ENCODE peak calls at places on chromosomes 16 and 17, in ten cellular contexts. V, P, L, I, Q, K, T, G, J and S are unnamed samples.

GRCh38 chr17:16073845-16074244 is 74.2 kb downstream of the TTC19 start:
- DNase-seq in V (no peak), P (no peak), L (no peak), I (no peak), Q (no peak), K (no peak), T (no peak), G (no peak), J (no peak), S (no peak)

GRCh38 chr17:63740464-63741181 is 976 bp downstream of the STRADA start:
- DNase-seq in V (no peak), P (no peak), L (no peak), I (no peak), Q (no peak), K (no peak), T (peak), G (no peak), J (no peak), S (peak)

GRCh38 chr17:67403065-67403464 is 26.0 kb downstream of the PITPNC1 start:
- DNase-seq in V (no peak), P (no peak), L (no peak), I (no peak), Q (no peak), K (no peak), T (no peak), G (no peak), J (no peak), S (no peak)

GRCh38 chr17:41959336-41960095 is 7.1 kb upstream of the CNP start:
- DNase-seq in V (no peak), P (no peak), L (peak), I (no peak), Q (no peak), K (no peak), T (peak), G (peak), J (peak), S (no peak)

GRCh38 chr16:86432691-86433090 is 77.6 kb upstream of the FOXF1 start:
- DNase-seq in V (no peak), P (no peak), L (no peak), I (no peak), Q (no peak), K (no peak), T (no peak), G (no peak), J (peak), S (no peak)

GRCh38 chr17:63523256-63523869 is at the start of gene KCNH6:
- DNase-seq in V (no peak), P (no peak), L (no peak), I (no peak), Q (no peak), K (no peak), T (no peak), G (no peak), J (peak), S (no peak)

GRCh38 chr16:30740364-30741251 is 7.6 kb upstream of the PHKG2 start:
- DNase-seq in V (no peak), P (peak), L (peak), I (peak), Q (no peak), K (no peak), T (peak), G (no peak), J (no peak), S (peak)

GRCh38 chr17:3964203-3965122 is at the start of gene ATP2A3:
- DNase-seq in V (peak), P (no peak), L (no peak), I (no peak), Q (peak), K (peak), T (no peak), G (peak), J (peak), S (no peak)

GRCh38 chr17:29331330-29331729 is 37.4 kb upstream of the NUFIP2 start:
- DNase-seq in V (no peak), P (no peak), L (no peak), I (no peak), Q (no peak), K (no peak), T (no peak), G (no peak), J (no peak), S (no peak)

GRCh38 chr17:69857412-69857835 is 217.6 kb upstream of the KCNJ16 start:
- DNase-seq in V (no peak), P (peak), L (peak), I (no peak), Q (no peak), K (no peak), T (peak), G (no peak), J (no peak), S (peak)